ENCODE peak calls at places on chromosomes 11 and 22, in seven cellular contexts. F is H1, U is IMR-90, I is mesendoderm, H is neuronal stem cell, S is H9, V is trophoblast cell. O is an unnamed sample.

GRCh38 chr11:1746516-1746931 is 3.9 kb downstream of the IFITM10 start:
- DNase-seq in F (no peak), S (no peak), H (no peak), U (no peak), V (no peak), I (no peak), O (no peak)

GRCh38 chr11:12029738-12030363 is 21.4 kb upstream of the DKK3 start:
- DNase-seq in F (no peak), H (peak), U (peak), I (no peak), S (no peak), V (no peak), O (peak)

GRCh38 chr11:47995318-47995717 is 15.0 kb downstream of the PTPRJ start:
- DNase-seq in H (no peak), F (no peak), U (no peak), I (no peak), S (no peak), V (no peak), O (no peak)

GRCh38 chr22:24315367-24315781 is 44.7 kb downstream of the SPECC1L start:
- DNase-seq in V (no peak), H (no peak), I (no peak), S (no peak), F (no peak), U (peak), O (peak)

GRCh38 chr11:44110231-44110679 is 14.8 kb downstream of the EXT2 start:
- DNase-seq in I (peak), V (peak), U (peak), H (peak), S (peak), F (peak), O (peak)

GRCh38 chr11:118911880-118912741 is 13.6 kb downstream of the BCL9L start:
- DNase-seq in I (peak), F (peak), U (peak), V (peak), H (no peak), S (peak), O (peak)

GRCh38 chr22:37298748-37299495 is 16.6 kb downstream of the CYTH4 start:
- DNase-seq in U (no peak), V (no peak), H (no peak), S (no peak), I (no peak), F (no peak), O (no peak)

GRCh38 chr11:29324328-29324727 is 692.5 kb downstream of the KCNA4 start:
- DNase-seq in V (no peak), S (no peak), I (no peak), U (no peak), H (no peak), F (no peak), O (no peak)

GRCh38 chr11:267491-267994 is 10.7 kb upstream of the NLRP6 start:
- DNase-seq in U (no peak), V (peak), S (no peak), H (no peak), I (peak), F (no peak), O (no peak)

GRCh38 chr11:130675917-130676316 is 227.5 kb downstream of the ADAMTS15 start:
- DNase-seq in H (no peak), V (no peak), S (no peak), F (no peak), I (no peak), U (no peak), O (no peak)

GRCh38 chr22:43852605-43853327 is 9.5 kb downstream of the SULT4A1 start:
- DNase-seq in U (no peak), S (peak), H (no peak), V (no peak), F (no peak), I (no peak), O (no peak)

GRCh38 chr11:66216911-66217310 is 51.5 kb upstream of the RAB1B start:
- DNase-seq in S (no peak), F (no peak), V (no peak), U (no peak), H (no peak), I (no peak), O (no peak)

GRCh38 chr11:2300290-2300935 is 1.3 kb downstream of the C11orf21 start:
- DNase-seq in V (no peak), F (no peak), U (no peak), H (no peak), I (no peak), S (no peak), O (no peak)

GRCh38 chr22:23431337-23432072 is 148.6 kb downstream of the IGLL1 start:
- DNase-seq in U (no peak), V (no peak), I (peak), H (no peak), S (no peak), F (no peak), O (no peak)

GRCh38 chr11:71131861-71132260 is 120.5 kb downstream of the SHANK2 start:
- DNase-seq in I (peak), H (peak), U (no peak), S (peak), F (no peak), V (no peak), O (no peak)

GRCh38 chr11:84819561-84819960 is 807.6 kb downstream of the DLG2 start:
- DNase-seq in S (no peak), U (no peak), I (peak), F (no peak), H (peak), V (no peak), O (no peak)

GRCh38 chr11:69307421-69307820 is 13.5 kb downstream of the MYEOV start:
- DNase-seq in H (no peak), I (no peak), U (no peak), S (no peak), V (no peak), F (no peak), O (no peak)

GRCh38 chr22:39428597-39429071 is 28.2 kb upstream of the MGAT3 start:
- DNase-seq in U (no peak), F (peak), H (peak), I (peak), S (peak), V (no peak), O (no peak)

GRCh38 chr11:13952668-13953067 is 9.9 kb upstream of the SPON1 start:
- DNase-seq in H (no peak), S (no peak), F (no peak), U (no peak), I (no peak), V (no peak), O (no peak)

GRCh38 chr22:27170491-27170890 is 513.1 kb downstream of the MIAT start:
- DNase-seq in F (no peak), I (no peak), S (no peak), H (no peak), U (peak), V (no peak), O (peak)

GRCh38 chr11:13384837-13385417 is 78.1 kb downstream of the BTBD10 start:
- DNase-seq in H (peak), U (peak), F (peak), V (peak), S (peak), I (peak), O (peak)

GRCh38 chr11:810040-810567 is 337 bp downstream of the RPLP2 start:
- DNase-seq in U (no peak), S (no peak), V (no peak), I (no peak), F (no peak), H (no peak), O (no peak)

GRCh38 chr22:47289316-47289985 is 527.0 kb downstream of the TBC1D22A start:
- DNase-seq in V (no peak), H (no peak), U (no peak), S (no peak), F (no peak), I (no peak), O (no peak)

GRCh38 chr22:24435861-24436351 is 8.5 kb downstream of the ADORA2A start:
- DNase-seq in F (no peak), H (no peak), I (no peak), V (peak), S (no peak), U (peak), O (no peak)

GRCh38 chr22:22920910-22921550 is 33.4 kb downstream of the IGLL5 start:
- DNase-seq in S (no peak), U (no peak), H (no peak), F (no peak), V (no peak), I (no peak), O (no peak)

GRCh38 chr11:64343740-64344133 is 3.7 kb downstream of the CCDC88B start:
- DNase-seq in V (no peak), U (no peak), S (peak), F (no peak), I (no peak), H (no peak), O (no peak)

GRCh38 chr11:13104619-13105236 is 95.6 kb downstream of the RASSF10 start:
- DNase-seq in I (no peak), S (no peak), H (no peak), F (no peak), U (no peak), V (no peak), O (no peak)

GRCh38 chr11:106022795-106023275 is 795 bp upstream of the MSANTD4 start:
- DNase-seq in H (no peak), V (no peak), S (no peak), I (no peak), U (no peak), F (no peak), O (no peak)

GRCh38 chr11:106017088-106017487 is 5.0 kb downstream of the MSANTD4 start:
- DNase-seq in V (no peak), F (no peak), U (no peak), S (no peak), H (no peak), I (no peak), O (no peak)

GRCh38 chr11:106021967-106022794 is at the start of gene MSANTD4:
- DNase-seq in S (peak), H (peak), F (peak), I (peak), U (peak), V (peak), O (peak)

GRCh38 chr11:106021181-106021966 is 666 bp downstream of the MSANTD4 start:
- DNase-seq in I (no peak), U (peak), F (no peak), S (no peak), H (no peak), V (no peak), O (peak)
- H2AK5ac ChIP-seq in I (no peak), U (peak), F (no peak), S (no peak), H (peak), V (no peak), O (peak)

DNA sequence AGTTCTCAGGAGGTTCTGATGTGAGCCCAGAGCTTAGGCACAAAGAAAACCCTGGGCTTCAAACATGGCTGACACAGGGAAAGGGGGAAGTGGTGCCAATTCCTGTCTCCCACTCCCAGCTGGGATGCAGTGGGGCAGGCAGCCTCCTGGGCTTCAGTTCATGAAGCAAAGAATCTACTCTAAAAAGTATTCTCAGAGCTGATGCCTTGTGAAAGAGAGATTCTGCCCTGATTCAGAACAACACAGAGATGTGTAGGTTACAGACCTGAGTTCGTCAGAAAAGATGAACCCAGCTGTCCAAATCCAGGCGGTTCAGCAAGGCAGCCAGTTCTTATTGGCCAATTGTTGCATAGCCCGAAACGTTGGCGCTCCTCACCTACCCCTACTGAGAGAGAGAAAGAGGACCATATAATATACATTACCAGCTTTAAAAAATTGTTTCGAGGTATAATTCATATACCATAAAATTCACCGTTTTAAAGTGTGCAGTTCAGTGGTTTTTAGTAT is 7.4 kb upstream of the TLCD5 start:
- DNase-seq in U (no peak), F (no peak), I (no peak), H (no peak), S (peak), V (no peak), O (no peak)
- H3K27ac ChIP-seq in U (no peak), F (no peak), I (no peak), H (no peak), S (no peak), V (no peak), O (no peak)

DNA sequence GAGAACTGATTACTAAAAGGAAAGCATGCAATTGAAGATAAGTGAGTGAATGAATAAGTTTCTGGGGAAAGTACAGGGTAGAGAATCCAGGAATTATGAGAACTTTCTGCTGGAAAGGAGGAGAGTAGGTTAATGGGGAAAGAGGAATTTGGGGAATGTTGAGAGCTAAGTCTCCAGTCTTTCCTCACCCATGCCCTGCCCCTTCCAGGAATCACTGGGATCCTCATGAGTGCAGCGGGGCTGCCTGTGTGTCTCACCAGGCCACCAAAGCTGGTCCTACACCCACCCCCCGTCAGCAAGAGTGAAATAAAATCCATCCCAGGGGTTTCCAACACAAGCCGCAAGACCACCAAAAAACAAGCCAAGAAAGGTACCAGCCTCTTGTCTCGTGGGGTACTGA is 17.0 kb downstream of the DTX4 start:
- DNase-seq in H (no peak), U (no peak), I (peak), V (peak), F (no peak), S (no peak), O (no peak)
- H2AK5ac ChIP-seq in H (no peak), U (no peak), I (no peak), V (no peak), F (no peak), S (no peak), O (no peak)

GRCh38 chr11:34266987-34267386 is 90.8 kb downstream of the ABTB2 start:
- DNase-seq in I (no peak), F (no peak), U (no peak), H (no peak), S (no peak), V (no peak), O (no peak)
- H3K27ac ChIP-seq in I (no peak), F (no peak), U (peak), H (no peak), S (no peak), V (no peak), O (no peak)